ENCODE peak calls at places on chromosomes 4 and X, in ten cellular contexts. K is Panc1; P is AG04449; H is left lung; C is neural crest cell; L is CD4-positive, alpha-beta T cell; I is B cell; F is tibial nerve; D is HepG2; R is fibroblast of lung. B is an unnamed sample.

GRCh38 chr4:19241845-19242244 is 1009.9 kb upstream of the SLIT2 start:
- DNase-seq in K (no peak), P (no peak), H (no peak), C (no peak), L (no peak), I (no peak), F (no peak), D (no peak), R (no peak), B (no peak)

GRCh38 chrX:40146471-40147398 is 49.0 kb upstream of the BCOR start:
- DNase-seq in K (no peak), P (no peak), H (peak), C (peak), L (no peak), I (peak), F (no peak), D (no peak), R (peak), B (peak)

GRCh38 chr4:17111436-17111835 is 213.0 kb upstream of the LDB2 start:
- DNase-seq in K (no peak), P (no peak), H (no peak), C (no peak), L (no peak), I (no peak), F (no peak), D (no peak), R (no peak), B (no peak)

GRCh38 chr4:25085621-25086020 is 54.9 kb upstream of the LGI2 start:
- DNase-seq in K (no peak), P (no peak), H (no peak), C (no peak), L (no peak), I (no peak), F (no peak), D (no peak), R (no peak), B (no peak)

GRCh38 chr4:164956766-164957643 is 20.5 kb downstream of the TRIM61 start:
- DNase-seq in K (peak), P (no peak), H (peak), C (peak), L (peak), I (peak), F (peak), D (no peak), R (peak), B (no peak)

GRCh38 chr4:105088110-105088879 is 58.4 kb upstream of the TET2 start:
- DNase-seq in K (no peak), P (peak), H (no peak), C (no peak), L (no peak), I (no peak), F (no peak), D (no peak), R (peak), B (peak)

GRCh38 chrX:115909017-115909416 is 261.5 kb upstream of the AGTR2 start:
- DNase-seq in K (no peak), P (no peak), H (no peak), C (no peak), L (no peak), I (no peak), F (no peak), D (no peak), R (no peak), B (no peak)

GRCh38 chr4:40842318-40842717 is 92.6 kb downstream of the NSUN7 start:
- DNase-seq in K (no peak), P (no peak), H (no peak), C (no peak), L (no peak), I (no peak), F (no peak), D (no peak), R (peak), B (no peak)

GRCh38 chr4:15778742-15779231 is 659 bp downstream of the CD38 start:
- DNase-seq in K (no peak), P (no peak), H (peak), C (no peak), L (peak), I (peak), F (no peak), D (no peak), R (peak), B (no peak)

GRCh38 chrX:53223068-53223693 is 1.8 kb downstream of the KDM5C start:
- DNase-seq in K (no peak), P (no peak), H (no peak), C (no peak), L (no peak), I (peak), F (no peak), D (no peak), R (no peak), B (peak)

GRCh38 chrX:34503119-34503518 is 154.0 kb downstream of the TMEM47 start:
- DNase-seq in K (no peak), P (no peak), H (no peak), C (no peak), L (no peak), I (no peak), F (no peak), D (no peak), R (no peak), B (no peak)

DNA sequence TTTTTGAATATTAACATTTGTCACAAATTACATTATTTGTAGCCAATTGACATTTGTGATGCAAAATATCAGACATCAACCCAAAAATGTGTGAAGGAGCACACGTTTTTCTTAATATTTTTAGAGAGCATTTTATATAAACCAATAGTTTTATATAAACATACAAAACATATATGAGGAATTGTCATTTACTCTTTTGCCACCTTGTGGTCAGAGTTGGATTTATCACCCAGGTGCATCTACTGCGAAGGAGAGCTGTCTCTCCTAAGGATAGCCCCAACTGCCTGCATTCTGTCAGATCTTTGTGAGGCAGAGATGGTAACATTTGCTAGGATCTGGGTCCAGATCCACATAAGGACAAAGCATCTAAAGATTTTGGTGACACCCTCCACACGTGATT is 2.5 kb upstream of the USP27X start:
- DNase-seq in K (peak), P (no peak), H (no peak), C (no peak), L (no peak), I (peak), F (no peak), D (peak), R (peak), B (no peak)
- TF ChIP-seq CTCF in K (peak), P (no peak), H (peak), C (peak), L (peak), I (peak), F (peak), D (peak), R (peak), B (peak)

GRCh38 chrX:132740316-132741123 is 217.9 kb downstream of the HS6ST2 start:
- DNase-seq in K (peak), P (no peak), H (no peak), C (no peak), L (no peak), I (no peak), F (no peak), D (no peak), R (no peak), B (no peak)
- TF ChIP-seq CTCF in K (peak), P (peak), H (no peak), C (peak), L (no peak), I (peak), F (peak), D (peak), R (peak), B (peak)

DNA sequence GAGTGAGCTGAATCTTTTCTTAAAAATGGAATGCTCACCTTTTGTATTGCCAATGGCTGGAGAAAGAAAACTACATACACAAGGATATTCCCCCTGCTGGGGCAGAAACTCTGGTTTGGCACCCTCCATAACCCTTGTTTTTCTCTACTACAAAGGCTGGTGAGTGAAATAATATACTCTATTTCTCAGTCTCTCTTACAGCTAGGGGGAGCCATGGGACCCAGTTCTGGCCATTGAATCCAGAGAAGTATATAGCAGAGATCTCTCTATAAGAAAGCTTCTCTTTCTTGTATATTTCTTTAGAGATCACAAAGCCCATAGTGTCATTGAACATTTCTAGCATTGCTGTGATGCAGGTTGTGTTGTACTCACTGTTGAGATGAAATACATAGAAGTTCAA is 49.8 kb downstream of the SMPX start:
- DNase-seq in K (no peak), P (no peak), H (no peak), C (no peak), L (no peak), I (no peak), F (no peak), D (no peak), R (no peak), B (no peak)
- TF ChIP-seq CTCF in K (no peak), P (no peak), H (no peak), C (no peak), L (no peak), I (no peak), F (no peak), D (peak), R (no peak), B (no peak)

GRCh38 chr4:139800082-139800481 is 134.5 kb downstream of the MGST2 start:
- DNase-seq in K (no peak), P (no peak), H (no peak), C (no peak), L (no peak), I (no peak), F (no peak), D (no peak), R (no peak), B (no peak)
- TF ChIP-seq CTCF in K (no peak), P (no peak), H (no peak), C (no peak), L (no peak), I (no peak), F (no peak), D (no peak), R (no peak), B (no peak)